ENCODE peak calls at places on chromosome 13, in four cellular contexts. One of them, this sample, is unnamed.

GRCh38 chr13:46728777-46729176 is 68.2 kb downstream of the ESD start:
- DNase-seq in neuronal stem cell: no peak
- DNase-seq in fibroblast of mammary gland: peak
- DNase-seq in iris pigment epithelial cell: peak
- DNase-seq in this sample: peak

GRCh38 chr13:95896302-95896701 is 156.9 kb downstream of the UGGT2 start:
- DNase-seq in neuronal stem cell: no peak
- DNase-seq in fibroblast of mammary gland: no peak
- DNase-seq in iris pigment epithelial cell: peak
- DNase-seq in this sample: peak

GRCh38 chr13:51518847-51519246 is 65.4 kb upstream of the WDFY2 start:
- DNase-seq in neuronal stem cell: no peak
- DNase-seq in fibroblast of mammary gland: peak
- DNase-seq in iris pigment epithelial cell: no peak
- DNase-seq in this sample: peak

GRCh38 chr13:45464687-45465453 is at the start of gene COG3:
- DNase-seq in neuronal stem cell: peak
- DNase-seq in fibroblast of mammary gland: peak
- DNase-seq in iris pigment epithelial cell: peak
- DNase-seq in this sample: peak

GRCh38 chr13:112725346-112726017 is 35.6 kb downstream of the ATP11A start:
- DNase-seq in neuronal stem cell: no peak
- DNase-seq in fibroblast of mammary gland: no peak
- DNase-seq in iris pigment epithelial cell: no peak
- DNase-seq in this sample: peak

GRCh38 chr13:112664501-112665203 is 25.2 kb upstream of the ATP11A start:
- DNase-seq in neuronal stem cell: no peak
- DNase-seq in fibroblast of mammary gland: peak
- DNase-seq in iris pigment epithelial cell: peak
- DNase-seq in this sample: no peak

GRCh38 chr13:20188649-20189553 is 3.8 kb downstream of the GJB2 start:
- DNase-seq in neuronal stem cell: no peak
- DNase-seq in fibroblast of mammary gland: no peak
- DNase-seq in iris pigment epithelial cell: no peak
- DNase-seq in this sample: no peak

GRCh38 chr13:112688560-112689497 is 1.0 kb upstream of the ATP11A start:
- DNase-seq in neuronal stem cell: no peak
- DNase-seq in fibroblast of mammary gland: no peak
- DNase-seq in iris pigment epithelial cell: peak
- DNase-seq in this sample: peak

This sample was measured in LHCN-M2.